ENCODE peak calls at places on chromosome 14, in four cellular contexts. N is AG10803, B is HT1080, F is AG09319. D is an unnamed sample.

GRCh38 chr14:78606111-78606510 is 435.9 kb downstream of the NRXN3 start:
- DNase-seq in N (peak), B (peak), F (peak), D (peak)

GRCh38 chr14:104604461-104605449 is at the start of gene TMEM179:
- DNase-seq in N (no peak), B (no peak), F (no peak), D (no peak)

GRCh38 chr14:58730793-58731464 is 93.2 kb downstream of the DACT1 start:
- DNase-seq in N (peak), B (no peak), F (no peak), D (no peak)

GRCh38 chr14:80996049-80996901 is 40.9 kb downstream of the TSHR start:
- DNase-seq in N (peak), B (peak), F (peak), D (peak)

GRCh38 chr14:68684466-68685418 is 108.1 kb downstream of the ZFP36L1 start:
- DNase-seq in N (no peak), B (no peak), F (no peak), D (peak)

GRCh38 chr14:62409909-62410308 is 635.3 kb downstream of the KCNH5 start:
- DNase-seq in N (peak), B (peak), F (no peak), D (peak)

GRCh38 chr14:75717729-75718128 is 56.7 kb downstream of the TTLL5 start:
- DNase-seq in N (no peak), B (no peak), F (no peak), D (no peak)

GRCh38 chr14:26163761-26164160 is 434.1 kb downstream of the NOVA1 start:
- DNase-seq in N (peak), B (peak), F (no peak), D (peak)

GRCh38 chr14:34710744-34711143 is 3.6 kb downstream of the CFL2 start:
- DNase-seq in N (peak), B (no peak), F (no peak), D (no peak)

GRCh38 chr14:91067186-91067585 is 6.7 kb upstream of the RPS6KA5 start:
- DNase-seq in N (no peak), B (no peak), F (no peak), D (no peak)

GRCh38 chr14:28704153-28704552 is 62.4 kb upstream of the FOXG1 start:
- DNase-seq in N (no peak), B (peak), F (no peak), D (no peak)

GRCh38 chr14:106094654-106095189 is 568.3 kb downstream of the TMEM121 start:
- DNase-seq in N (no peak), B (peak), F (no peak), D (peak)

GRCh38 chr14:24096545-24097181 is 2.6 kb downstream of the PCK2 start:
- DNase-seq in N (no peak), B (no peak), F (no peak), D (no peak)

GRCh38 chr14:33836203-33836894 is 114.5 kb downstream of the EGLN3 start:
- DNase-seq in N (no peak), B (no peak), F (no peak), D (no peak)

GRCh38 chr14:92759300-92759678 is 10.9 kb upstream of the LGMN start:
- DNase-seq in N (peak), B (peak), F (no peak), D (peak)

GRCh38 chr14:53536446-53536845 is 383.3 kb upstream of the DDHD1 start:
- DNase-seq in N (no peak), B (no peak), F (no peak), D (no peak)

GRCh38 chr14:63933701-63934100 is 80.9 kb downstream of the SYNE2 start:
- DNase-seq in N (no peak), B (no peak), F (no peak), D (no peak)

GRCh38 chr14:96117101-96117897 is 78.1 kb downstream of the C14orf132 start:
- DNase-seq in N (no peak), B (no peak), F (no peak), D (no peak)

GRCh38 chr14:104240426-104241157 is 102.2 kb downstream of the KIF26A start:
- DNase-seq in N (no peak), B (no peak), F (no peak), D (no peak)

GRCh38 chr14:54625158-54625557 is 58.2 kb downstream of the SAMD4A start:
- DNase-seq in N (peak), B (no peak), F (no peak), D (no peak)

GRCh38 chr14:63632932-63633514 is 8.6 kb downstream of the WDR89 start:
- DNase-seq in N (peak), B (no peak), F (no peak), D (peak)

GRCh38 chr14:23729720-23730387 is 93.7 kb downstream of the DHRS2 start:
- DNase-seq in N (no peak), B (no peak), F (no peak), D (no peak)

GRCh38 chr14:97592341-97592980 is 795.3 kb downstream of the VRK1 start:
- DNase-seq in N (no peak), B (no peak), F (no peak), D (no peak)

GRCh38 chr14:77181603-77182437 is at the start of gene TMEM63C:
- DNase-seq in N (no peak), B (peak), F (no peak), D (peak)

GRCh38 chr14:104355949-104356737 is 217.8 kb downstream of the KIF26A start:
- DNase-seq in N (no peak), B (no peak), F (no peak), D (no peak)

GRCh38 chr14:45699451-45699850 is 446.4 kb upstream of the MIS18BP1 start:
- DNase-seq in N (no peak), B (peak), F (no peak), D (no peak)

GRCh38 chr14:74634481-74634880 is 22.4 kb upstream of the LTBP2 start:
- DNase-seq in N (peak), B (no peak), F (no peak), D (no peak)

GRCh38 chr14:79281244-79282199 is 929.8 kb downstream of the DIO2 start:
- DNase-seq in N (no peak), B (no peak), F (no peak), D (no peak)

GRCh38 chr14:103343905-103344797 is 10.1 kb downstream of the EIF5 start:
- DNase-seq in N (no peak), B (no peak), F (no peak), D (no peak)

GRCh38 chr14:68401855-68402254 is 391.0 kb downstream of the ZFP36L1 start:
- DNase-seq in N (no peak), B (no peak), F (no peak), D (no peak)

GRCh38 chr14:89746135-89746534 is 208.4 kb downstream of the EFCAB11 start:
- DNase-seq in N (no peak), B (no peak), F (no peak), D (no peak)

D was measured in RKO.